ENCODE peak calls at places on chromosomes 16 and 17, in five cellular contexts. One of them, this sample, is unnamed. For H3K27me3, the result is how much of the 10 kb centered on the place peaks cover.

GRCh38 chr16:81553080-81553813 is 108.6 kb downstream of the CMIP start:
- DNase-seq in cardiac muscle cell: no peak
- DNase-seq in right lobe of liver: no peak
- DNase-seq in adrenal gland: no peak
- DNase-seq in WERI-Rb-1: no peak
- DNase-seq in this sample: peak

GRCh38 chr17:35116845-35117244 is 2.8 kb downstream of the RAD51D start:
- DNase-seq in cardiac muscle cell: no peak
- DNase-seq in right lobe of liver: no peak
- DNase-seq in adrenal gland: no peak
- DNase-seq in WERI-Rb-1: peak
- DNase-seq in this sample: no peak

GRCh38 chr16:70432304-70432799 is 6.5 kb downstream of the ST3GAL2 start:
- DNase-seq in cardiac muscle cell: no peak
- DNase-seq in right lobe of liver: no peak
- DNase-seq in adrenal gland: no peak
- DNase-seq in WERI-Rb-1: no peak
- DNase-seq in this sample: no peak

GRCh38 chr16:79970091-79970490 is 369.6 kb upstream of the MAF start:
- DNase-seq in cardiac muscle cell: no peak
- DNase-seq in right lobe of liver: no peak
- DNase-seq in adrenal gland: no peak
- DNase-seq in WERI-Rb-1: no peak
- DNase-seq in this sample: no peak

GRCh38 chr17:37706446-37706845 is 38.4 kb downstream of the HNF1B start:
- DNase-seq in cardiac muscle cell: no peak
- DNase-seq in right lobe of liver: no peak
- DNase-seq in adrenal gland: no peak
- DNase-seq in WERI-Rb-1: no peak
- DNase-seq in this sample: no peak

GRCh38 chr17:55609737-55610201 is 98.5 kb upstream of the SMIM36 start:
- DNase-seq in cardiac muscle cell: peak
- DNase-seq in right lobe of liver: no peak
- DNase-seq in adrenal gland: peak
- DNase-seq in WERI-Rb-1: no peak
- DNase-seq in this sample: no peak

GRCh38 chr17:44071772-44072171 is 1.2 kb downstream of the G6PC3 start:
- DNase-seq in cardiac muscle cell: no peak
- DNase-seq in right lobe of liver: no peak
- DNase-seq in adrenal gland: no peak
- DNase-seq in WERI-Rb-1: no peak
- DNase-seq in this sample: no peak

GRCh38 chr16:10828851-10829331 is 10.3 kb upstream of the TVP23A start:
- DNase-seq in cardiac muscle cell: no peak
- DNase-seq in right lobe of liver: peak
- DNase-seq in adrenal gland: peak
- DNase-seq in WERI-Rb-1: no peak
- DNase-seq in this sample: peak

GRCh38 chr17:41647940-41648410 is 23.6 kb upstream of the KRT17 start:
- DNase-seq in cardiac muscle cell: peak
- DNase-seq in right lobe of liver: peak
- DNase-seq in adrenal gland: peak
- DNase-seq in WERI-Rb-1: peak
- DNase-seq in this sample: peak

GRCh38 chr16:5016967-5017677 is 16.6 kb downstream of the NAGPA start:
- DNase-seq in cardiac muscle cell: no peak
- DNase-seq in right lobe of liver: no peak
- DNase-seq in adrenal gland: no peak
- DNase-seq in WERI-Rb-1: no peak
- DNase-seq in this sample: no peak

GRCh38 chr17:76343106-76343505 is 10.6 kb downstream of the PRPSAP1 start:
- DNase-seq in cardiac muscle cell: no peak
- DNase-seq in right lobe of liver: no peak
- DNase-seq in adrenal gland: no peak
- DNase-seq in WERI-Rb-1: no peak
- DNase-seq in this sample: no peak

GRCh38 chr17:45132569-45133463 is 501 bp upstream of the PLCD3 start:
- DNase-seq in cardiac muscle cell: peak
- DNase-seq in right lobe of liver: peak
- DNase-seq in adrenal gland: peak
- DNase-seq in WERI-Rb-1: peak
- DNase-seq in this sample: peak

GRCh38 chr17:58088624-58089023 is 5.4 kb downstream of the DYNLL2 start:
- DNase-seq in cardiac muscle cell: no peak
- DNase-seq in right lobe of liver: no peak
- DNase-seq in adrenal gland: no peak
- DNase-seq in WERI-Rb-1: no peak
- DNase-seq in this sample: no peak

GRCh38 chr16:81654346-81654745 is 124.7 kb upstream of the PLCG2 start:
- DNase-seq in cardiac muscle cell: no peak
- DNase-seq in right lobe of liver: no peak
- DNase-seq in adrenal gland: peak
- DNase-seq in WERI-Rb-1: no peak
- DNase-seq in this sample: no peak

GRCh38 chr16:17343028-17343427 is 127.7 kb downstream of the XYLT1 start:
- DNase-seq in cardiac muscle cell: no peak
- DNase-seq in right lobe of liver: no peak
- DNase-seq in adrenal gland: no peak
- DNase-seq in WERI-Rb-1: no peak
- DNase-seq in this sample: no peak

GRCh38 chr16:48997081-48997615 is 284.5 kb downstream of the CBLN1 start:
- DNase-seq in cardiac muscle cell: peak
- DNase-seq in right lobe of liver: no peak
- DNase-seq in adrenal gland: no peak
- DNase-seq in WERI-Rb-1: no peak
- DNase-seq in this sample: no peak

GRCh38 chr17:73179878-73180277 is 13.0 kb upstream of the COG1 start:
- DNase-seq in cardiac muscle cell: no peak
- DNase-seq in right lobe of liver: no peak
- DNase-seq in adrenal gland: no peak
- DNase-seq in WERI-Rb-1: no peak
- DNase-seq in this sample: no peak

GRCh38 chr17:80036715-80037477 is 454 bp downstream of the CCDC40 start:
- DNase-seq in cardiac muscle cell: peak
- DNase-seq in right lobe of liver: no peak
- DNase-seq in adrenal gland: peak
- DNase-seq in WERI-Rb-1: peak
- DNase-seq in this sample: no peak

GRCh38 chr17:6052926-6053325 is 17.3 kb upstream of the WSCD1 start:
- DNase-seq in cardiac muscle cell: no peak
- DNase-seq in right lobe of liver: no peak
- DNase-seq in adrenal gland: no peak
- DNase-seq in WERI-Rb-1: no peak
- DNase-seq in this sample: no peak

GRCh38 chr17:13597723-13598347 is 3.9 kb downstream of the HS3ST3A1 start:
- DNase-seq in cardiac muscle cell: peak
- DNase-seq in right lobe of liver: no peak
- DNase-seq in adrenal gland: peak
- DNase-seq in WERI-Rb-1: peak
- DNase-seq in this sample: no peak

GRCh38 chr17:27233783-27234182 is 60.1 kb upstream of the WSB1 start:
- DNase-seq in cardiac muscle cell: no peak
- DNase-seq in right lobe of liver: no peak
- DNase-seq in adrenal gland: no peak
- DNase-seq in WERI-Rb-1: no peak
- DNase-seq in this sample: no peak
- H3K27me3 ChIP-seq in cardiac muscle cell: under half
- H3K27me3 ChIP-seq in right lobe of liver: under half
- H3K27me3 ChIP-seq in adrenal gland: under half
- H3K27me3 ChIP-seq in WERI-Rb-1: under half
- H3K27me3 ChIP-seq in this sample: under half

GRCh38 chr17:67095803-67096202 is 51.4 kb downstream of the CACNG1 start:
- DNase-seq in cardiac muscle cell: no peak
- DNase-seq in right lobe of liver: no peak
- DNase-seq in adrenal gland: no peak
- DNase-seq in WERI-Rb-1: no peak
- DNase-seq in this sample: no peak
- H3K27ac ChIP-seq in cardiac muscle cell: no peak
- H3K27ac ChIP-seq in right lobe of liver: no peak
- H3K27ac ChIP-seq in adrenal gland: no peak
- H3K27ac ChIP-seq in WERI-Rb-1: no peak
- H3K27ac ChIP-seq in this sample: no peak

GRCh38 chr16:27892879-27893278 is 170.6 kb downstream of the GSG1L start:
- DNase-seq in cardiac muscle cell: no peak
- DNase-seq in right lobe of liver: no peak
- DNase-seq in adrenal gland: no peak
- DNase-seq in WERI-Rb-1: no peak
- DNase-seq in this sample: no peak
- H3K27me3 ChIP-seq in cardiac muscle cell: under half
- H3K27me3 ChIP-seq in right lobe of liver: under half
- H3K27me3 ChIP-seq in adrenal gland: under half
- H3K27me3 ChIP-seq in WERI-Rb-1: under half
- H3K27me3 ChIP-seq in this sample: under half

GRCh38 chr17:17119106-17119505 is 76.8 kb downstream of the MPRIP start:
- DNase-seq in cardiac muscle cell: no peak
- DNase-seq in right lobe of liver: peak
- DNase-seq in adrenal gland: peak
- DNase-seq in WERI-Rb-1: no peak
- DNase-seq in this sample: no peak

GRCh38 chr17:17121162-17121561 is 78.9 kb downstream of the MPRIP start:
- DNase-seq in cardiac muscle cell: no peak
- DNase-seq in right lobe of liver: no peak
- DNase-seq in adrenal gland: no peak
- DNase-seq in WERI-Rb-1: no peak
- DNase-seq in this sample: no peak

GRCh38 chr17:17119533-17119932 is 77.3 kb downstream of the MPRIP start:
- DNase-seq in cardiac muscle cell: no peak
- DNase-seq in right lobe of liver: no peak
- DNase-seq in adrenal gland: peak
- DNase-seq in WERI-Rb-1: no peak
- DNase-seq in this sample: no peak

GRCh38 chr17:17120294-17120693 is 78.0 kb downstream of the MPRIP start:
- DNase-seq in cardiac muscle cell: no peak
- DNase-seq in right lobe of liver: peak
- DNase-seq in adrenal gland: no peak
- DNase-seq in WERI-Rb-1: no peak
- DNase-seq in this sample: no peak

GRCh38 chr17:17120716-17121115 is 78.5 kb downstream of the MPRIP start:
- DNase-seq in cardiac muscle cell: no peak
- DNase-seq in right lobe of liver: no peak
- DNase-seq in adrenal gland: no peak
- DNase-seq in WERI-Rb-1: no peak
- DNase-seq in this sample: no peak
- H3K27ac ChIP-seq in cardiac muscle cell: peak
- H3K27ac ChIP-seq in right lobe of liver: peak
- H3K27ac ChIP-seq in adrenal gland: peak
- H3K27ac ChIP-seq in WERI-Rb-1: no peak
- H3K27ac ChIP-seq in this sample: no peak

GRCh38 chr17:39608601-39609000 is 881 bp upstream of the NEUROD2 start:
- DNase-seq in cardiac muscle cell: no peak
- DNase-seq in right lobe of liver: no peak
- DNase-seq in adrenal gland: no peak
- DNase-seq in WERI-Rb-1: no peak
- DNase-seq in this sample: no peak

GRCh38 chr17:39612291-39612894 is 4.7 kb upstream of the NEUROD2 start:
- DNase-seq in cardiac muscle cell: no peak
- DNase-seq in right lobe of liver: no peak
- DNase-seq in adrenal gland: no peak
- DNase-seq in WERI-Rb-1: no peak
- DNase-seq in this sample: no peak

GRCh38 chr17:39609416-39610025 is 1.8 kb upstream of the NEUROD2 start:
- DNase-seq in cardiac muscle cell: no peak
- DNase-seq in right lobe of liver: no peak
- DNase-seq in adrenal gland: no peak
- DNase-seq in WERI-Rb-1: no peak
- DNase-seq in this sample: no peak

GRCh38 chr17:39612935-39613465 is 5.3 kb upstream of the NEUROD2 start:
- DNase-seq in cardiac muscle cell: no peak
- DNase-seq in right lobe of liver: no peak
- DNase-seq in adrenal gland: no peak
- DNase-seq in WERI-Rb-1: no peak
- DNase-seq in this sample: no peak

GRCh38 chr17:39611441-39612112 is 3.9 kb upstream of the NEUROD2 start:
- DNase-seq in cardiac muscle cell: no peak
- DNase-seq in right lobe of liver: no peak
- DNase-seq in adrenal gland: no peak
- DNase-seq in WERI-Rb-1: no peak
- DNase-seq in this sample: no peak
- H3K27me3 ChIP-seq in cardiac muscle cell: half or more
- H3K27me3 ChIP-seq in right lobe of liver: under half
- H3K27me3 ChIP-seq in adrenal gland: under half
- H3K27me3 ChIP-seq in WERI-Rb-1: half or more
- H3K27me3 ChIP-seq in this sample: under half

GRCh38 chr17:16019347-16019746 is 19.7 kb downstream of the TTC19 start:
- DNase-seq in cardiac muscle cell: no peak
- DNase-seq in right lobe of liver: no peak
- DNase-seq in adrenal gland: no peak
- DNase-seq in WERI-Rb-1: no peak
- DNase-seq in this sample: no peak

GRCh38 chr17:16013943-16014407 is 14.4 kb downstream of the TTC19 start:
- DNase-seq in cardiac muscle cell: peak
- DNase-seq in right lobe of liver: no peak
- DNase-seq in adrenal gland: no peak
- DNase-seq in WERI-Rb-1: no peak
- DNase-seq in this sample: no peak
- H3K27ac ChIP-seq in cardiac muscle cell: peak
- H3K27ac ChIP-seq in right lobe of liver: no peak
- H3K27ac ChIP-seq in adrenal gland: peak
- H3K27ac ChIP-seq in WERI-Rb-1: no peak
- H3K27ac ChIP-seq in this sample: no peak